ENCODE peak calls at places on chromosome 10, in ten cellular contexts. J is neural crest cell, L is GM23338, Z is heart left ventricle, D is bronchial epithelial cell, O is IMR-90, I is A549, W is HepG2, U is cardiac muscle cell, G is left lung. N is an unnamed sample.

GRCh38 chr10:128103229-128103714 is 23.0 kb downstream of the MKI67 start:
- DNase-seq in J (no peak), L (no peak), Z (no peak), D (no peak), O (no peak), I (no peak), W (no peak), U (no peak), G (no peak), N (no peak)

GRCh38 chr10:18364987-18365775 is 225.0 kb downstream of the CACNB2 start:
- DNase-seq in J (no peak), L (no peak), Z (no peak), D (no peak), O (no peak), I (no peak), W (no peak), U (no peak), G (no peak), N (no peak)

GRCh38 chr10:17227367-17228080 is 517 bp upstream of the VIM start:
- DNase-seq in J (no peak), L (peak), Z (no peak), D (no peak), O (peak), I (peak), W (no peak), U (no peak), G (no peak), N (no peak)

GRCh38 chr10:46019170-46019528 is 11.3 kb downstream of the NCOA4 start:
- DNase-seq in J (no peak), L (no peak), Z (no peak), D (no peak), O (no peak), I (no peak), W (no peak), U (no peak), G (no peak), N (no peak)

GRCh38 chr10:121580276-121581116 is 17.7 kb downstream of the FGFR2 start:
- DNase-seq in J (no peak), L (peak), Z (no peak), D (no peak), O (no peak), I (no peak), W (no peak), U (no peak), G (no peak), N (no peak)

GRCh38 chr10:109892885-109893284 is 30.4 kb downstream of the XPNPEP1 start:
- DNase-seq in J (no peak), L (peak), Z (no peak), D (no peak), O (no peak), I (no peak), W (no peak), U (no peak), G (no peak), N (no peak)

GRCh38 chr10:49184642-49185111 is 3.5 kb downstream of the TMEM273 start:
- DNase-seq in J (no peak), L (no peak), Z (peak), D (no peak), O (no peak), I (no peak), W (no peak), U (no peak), G (no peak), N (no peak)

GRCh38 chr10:52571018-52571417 is 201.6 kb downstream of the MBL2 start:
- DNase-seq in J (no peak), L (no peak), Z (no peak), D (no peak), O (peak), I (no peak), W (no peak), U (no peak), G (no peak), N (no peak)

GRCh38 chr10:101856626-101857025 is 13.0 kb upstream of the KCNIP2 start:
- DNase-seq in J (no peak), L (no peak), Z (no peak), D (peak), O (peak), I (no peak), W (no peak), U (peak), G (no peak), N (no peak)

GRCh38 chr10:79158004-79158340 is 89.2 kb downstream of the ZMIZ1 start:
- DNase-seq in J (no peak), L (no peak), Z (no peak), D (no peak), O (no peak), I (no peak), W (no peak), U (no peak), G (no peak), N (no peak)

GRCh38 chr10:133010095-133010837 is 67.9 kb upstream of the CFAP46 start:
- DNase-seq in J (no peak), L (no peak), Z (no peak), D (no peak), O (no peak), I (no peak), W (no peak), U (no peak), G (peak), N (no peak)

GRCh38 chr10:59586407-59586891 is 123.2 kb downstream of the SLC16A9 start:
- DNase-seq in J (no peak), L (no peak), Z (no peak), D (no peak), O (no peak), I (no peak), W (no peak), U (no peak), G (no peak), N (no peak)

GRCh38 chr10:86964847-86965190 is 3.5 kb upstream of the ADIRF start:
- DNase-seq in J (no peak), L (no peak), Z (peak), D (no peak), O (no peak), I (no peak), W (no peak), U (no peak), G (no peak), N (no peak)

GRCh38 chr10:114709966-114710365 is 51.9 kb upstream of the ABLIM1 start:
- DNase-seq in J (no peak), L (no peak), Z (no peak), D (peak), O (peak), I (no peak), W (no peak), U (peak), G (no peak), N (no peak)

GRCh38 chr10:29613791-29614190 is 21.0 kb downstream of the SVIL start:
- DNase-seq in J (no peak), L (no peak), Z (no peak), D (no peak), O (peak), I (no peak), W (no peak), U (no peak), G (no peak), N (no peak)

GRCh38 chr10:130761896-130762295 is 549.6 kb downstream of the TCERG1L start:
- DNase-seq in J (no peak), L (no peak), Z (no peak), D (no peak), O (no peak), I (no peak), W (no peak), U (no peak), G (peak), N (no peak)

GRCh38 chr10:101244321-101245050 is 15.2 kb upstream of the LBX1 start:
- DNase-seq in J (no peak), L (no peak), Z (no peak), D (peak), O (peak), I (peak), W (no peak), U (peak), G (no peak), N (no peak)

GRCh38 chr10:94402204-94403033 is at the start of gene TBC1D12:
- DNase-seq in J (peak), L (peak), Z (peak), D (peak), O (peak), I (peak), W (peak), U (peak), G (peak), N (peak)

GRCh38 chr10:3107426-3107961 is 40.1 kb downstream of the PFKP start:
- DNase-seq in J (no peak), L (no peak), Z (peak), D (peak), O (peak), I (peak), W (no peak), U (peak), G (no peak), N (no peak)

GRCh38 chr10:5948999-5949759 is 28.2 kb downstream of the IL15RA start:
- DNase-seq in J (peak), L (peak), Z (peak), D (peak), O (peak), I (peak), W (peak), U (peak), G (peak), N (no peak)

GRCh38 chr10:86654411-86655172 is at the start of gene OPN4:
- DNase-seq in J (no peak), L (no peak), Z (no peak), D (no peak), O (peak), I (no peak), W (no peak), U (no peak), G (peak), N (peak)

GRCh38 chr10:119253433-119254174 is 46.2 kb downstream of the GRK5 start:
- DNase-seq in J (no peak), L (peak), Z (peak), D (peak), O (peak), I (peak), W (peak), U (peak), G (no peak), N (no peak)

GRCh38 chr10:122258136-122259074 is 12.7 kb upstream of the BTBD16 start:
- DNase-seq in J (no peak), L (peak), Z (no peak), D (no peak), O (peak), I (no peak), W (no peak), U (peak), G (no peak), N (no peak)

GRCh38 chr10:115141254-115141653 is 48.1 kb downstream of the ATRNL1 start:
- DNase-seq in J (no peak), L (peak), Z (no peak), D (peak), O (peak), I (peak), W (no peak), U (peak), G (no peak), N (no peak)

GRCh38 chr10:50623299-50624153 is at the start of gene SGMS1:
- DNase-seq in J (peak), L (peak), Z (peak), D (peak), O (peak), I (peak), W (peak), U (peak), G (peak), N (peak)

GRCh38 chr10:57692255-57692980 is 575.3 kb downstream of the IPMK start:
- DNase-seq in J (no peak), L (peak), Z (no peak), D (peak), O (peak), I (peak), W (no peak), U (peak), G (no peak), N (no peak)

GRCh38 chr10:126135939-126136595 is 239.7 kb downstream of the FANK1 start:
- DNase-seq in J (no peak), L (no peak), Z (no peak), D (no peak), O (no peak), I (no peak), W (no peak), U (no peak), G (no peak), N (no peak)

GRCh38 chr10:52063159-52063558 is 250.9 kb upstream of the DKK1 start:
- DNase-seq in J (no peak), L (no peak), Z (no peak), D (no peak), O (no peak), I (no peak), W (no peak), U (no peak), G (peak), N (no peak)

GRCh38 chr10:3907514-3907913 is 122.5 kb upstream of the KLF6 start:
- DNase-seq in J (no peak), L (no peak), Z (peak), D (no peak), O (peak), I (no peak), W (no peak), U (peak), G (no peak), N (no peak)

GRCh38 chr10:60978287-60979115 is 34.5 kb upstream of the RHOBTB1 start:
- DNase-seq in J (no peak), L (no peak), Z (no peak), D (peak), O (peak), I (peak), W (peak), U (no peak), G (no peak), N (no peak)

GRCh38 chr10:124372906-124373305 is 45.8 kb downstream of the OAT start:
- DNase-seq in J (no peak), L (no peak), Z (no peak), D (no peak), O (no peak), I (no peak), W (no peak), U (no peak), G (no peak), N (no peak)

GRCh38 chr10:78981257-78981969 is 87.4 kb upstream of the ZMIZ1 start:
- DNase-seq in J (no peak), L (no peak), Z (no peak), D (no peak), O (no peak), I (no peak), W (no peak), U (no peak), G (no peak), N (no peak)

GRCh38 chr10:128776617-128777016 is 650.4 kb upstream of the MKI67 start:
- DNase-seq in J (no peak), L (peak), Z (no peak), D (no peak), O (no peak), I (no peak), W (no peak), U (no peak), G (no peak), N (no peak)

GRCh38 chr10:102641398-102641797 is 2.9 kb upstream of the TRIM8 start:
- DNase-seq in J (no peak), L (no peak), Z (no peak), D (no peak), O (no peak), I (no peak), W (peak), U (no peak), G (no peak), N (no peak)

GRCh38 chr10:8315619-8316021 is 261.1 kb downstream of the GATA3 start:
- DNase-seq in J (no peak), L (no peak), Z (no peak), D (no peak), O (no peak), I (no peak), W (no peak), U (no peak), G (no peak), N (no peak)

GRCh38 chr10:129865413-129865812 is 98.7 kb downstream of the EBF3 start:
- DNase-seq in J (no peak), L (no peak), Z (no peak), D (no peak), O (no peak), I (no peak), W (no peak), U (no peak), G (no peak), N (no peak)

GRCh38 chr10:25451401-25451800 is 276.6 kb downstream of the GPR158 start:
- DNase-seq in J (no peak), L (no peak), Z (no peak), D (no peak), O (no peak), I (no peak), W (no peak), U (peak), G (no peak), N (no peak)

GRCh38 chr10:25457552-25457951 is 282.8 kb downstream of the GPR158 start:
- DNase-seq in J (no peak), L (no peak), Z (no peak), D (no peak), O (no peak), I (no peak), W (no peak), U (peak), G (no peak), N (no peak)

GRCh38 chr10:25453619-25454018 is 278.8 kb downstream of the GPR158 start:
- DNase-seq in J (no peak), L (no peak), Z (no peak), D (no peak), O (no peak), I (no peak), W (no peak), U (no peak), G (no peak), N (no peak)

GRCh38 chr10:25455980-25456567 is 281.3 kb downstream of the GPR158 start:
- DNase-seq in J (no peak), L (no peak), Z (no peak), D (no peak), O (no peak), I (no peak), W (no peak), U (peak), G (no peak), N (no peak)
- TF ChIP-seq CTCF in J (no peak), L (peak), Z (no peak), D (no peak), O (no peak), I (no peak), W (no peak), U (peak), G (no peak), N (no peak)

GRCh38 chr10:63977329-63977923 is 456.2 kb downstream of the REEP3 start:
- DNase-seq in J (peak), L (peak), Z (no peak), D (peak), O (peak), I (peak), W (peak), U (peak), G (no peak), N (no peak)
- TF ChIP-seq CTCF in J (peak), L (peak), Z (peak), D (peak), O (peak), I (peak), W (peak), U (peak), G (peak), N (no peak)

GRCh38 chr10:12455774-12456173 is 106.4 kb downstream of the CAMK1D start:
- DNase-seq in J (no peak), L (no peak), Z (no peak), D (peak), O (no peak), I (peak), W (no peak), U (no peak), G (no peak), N (no peak)
- TF ChIP-seq CTCF in J (no peak), L (no peak), Z (no peak), D (no peak), O (no peak), I (no peak), W (no peak), U (no peak), G (no peak), N (no peak)

GRCh38 chr10:96478317-96478716 is 35.4 kb downstream of the TLL2 start:
- DNase-seq in J (no peak), L (no peak), Z (no peak), D (no peak), O (no peak), I (no peak), W (no peak), U (no peak), G (no peak), N (no peak)

GRCh38 chr10:96488161-96488935 is 25.4 kb downstream of the TLL2 start:
- DNase-seq in J (no peak), L (no peak), Z (no peak), D (no peak), O (peak), I (no peak), W (no peak), U (no peak), G (no peak), N (no peak)

GRCh38 chr10:96482815-96483588 is 30.7 kb downstream of the TLL2 start:
- DNase-seq in J (no peak), L (no peak), Z (no peak), D (no peak), O (no peak), I (no peak), W (no peak), U (no peak), G (no peak), N (no peak)
- TF ChIP-seq CTCF in J (no peak), L (no peak), Z (no peak), D (no peak), O (no peak), I (no peak), W (no peak), U (no peak), G (no peak), N (no peak)

GRCh38 chr10:113052076-113052830 is 102.2 kb downstream of the TCF7L2 start:
- DNase-seq in J (no peak), L (no peak), Z (no peak), D (no peak), O (no peak), I (no peak), W (no peak), U (no peak), G (no peak), N (no peak)
- TF ChIP-seq CTCF in J (peak), L (peak), Z (peak), D (no peak), O (peak), I (peak), W (peak), U (peak), G (no peak), N (no peak)

GRCh38 chr10:103854265-103854686 is 1.1 kb downstream of the SH3PXD2A start:
- DNase-seq in J (peak), L (peak), Z (no peak), D (no peak), O (no peak), I (peak), W (peak), U (no peak), G (no peak), N (no peak)

GRCh38 chr10:103853428-103854264 is 1.7 kb downstream of the SH3PXD2A start:
- DNase-seq in J (no peak), L (no peak), Z (no peak), D (no peak), O (no peak), I (no peak), W (peak), U (no peak), G (no peak), N (no peak)

GRCh38 chr10:103855852-103856496 is 598 bp upstream of the SH3PXD2A start:
- DNase-seq in J (no peak), L (peak), Z (no peak), D (no peak), O (no peak), I (no peak), W (peak), U (no peak), G (no peak), N (no peak)

GRCh38 chr10:103855424-103855823 is at the start of gene SH3PXD2A:
- DNase-seq in J (peak), L (peak), Z (no peak), D (no peak), O (no peak), I (no peak), W (peak), U (peak), G (no peak), N (no peak)

GRCh38 chr10:103854687-103855423 is 521 bp downstream of the SH3PXD2A start:
- DNase-seq in J (peak), L (peak), Z (peak), D (no peak), O (peak), I (no peak), W (no peak), U (peak), G (no peak), N (no peak)
- TF ChIP-seq CTCF in J (peak), L (peak), Z (peak), D (peak), O (peak), I (peak), W (no peak), U (peak), G (no peak), N (no peak)

DNA sequence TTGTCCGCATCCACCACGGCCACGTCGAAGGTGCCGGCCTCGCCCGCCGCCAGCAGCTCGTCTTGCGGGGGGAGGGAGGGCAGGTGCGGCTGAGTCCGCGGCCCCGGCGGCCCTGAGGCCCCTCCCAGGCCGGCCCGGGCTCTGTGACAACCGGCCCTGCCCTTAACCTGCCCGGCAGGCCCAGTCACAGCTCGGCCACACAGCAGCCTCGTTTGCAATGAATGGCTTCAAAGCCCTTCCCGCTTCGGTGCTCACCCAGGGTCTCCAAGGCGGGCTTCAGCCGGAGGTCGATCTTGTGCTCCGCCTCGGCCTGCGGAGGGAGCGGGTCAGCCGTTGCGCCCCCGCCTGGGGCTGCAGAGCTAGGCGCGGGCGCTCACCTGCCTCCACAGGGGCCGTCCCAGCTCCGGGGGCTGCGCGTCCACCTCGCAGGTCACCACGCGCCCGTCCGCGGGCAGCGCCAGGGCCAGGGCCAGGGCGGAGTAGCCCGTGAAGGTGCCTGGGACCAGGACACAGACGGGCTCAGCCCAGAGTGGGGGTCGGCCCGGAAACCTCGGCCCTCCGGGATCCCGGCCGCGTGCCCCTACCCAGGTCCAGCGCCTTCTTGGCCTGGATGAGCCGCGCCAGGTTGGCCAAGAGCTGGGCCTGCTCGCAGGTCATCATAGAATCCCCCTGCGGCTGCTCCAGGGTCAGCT is 928 bp downstream of the COMTD1 start:
- DNase-seq in J (peak), L (peak), Z (peak), D (no peak), O (no peak), I (no peak), W (no peak), U (no peak), G (peak), N (no peak)
- TF ChIP-seq CTCF in J (peak), L (no peak), Z (peak), D (peak), O (no peak), I (peak), W (peak), U (no peak), G (no peak), N (no peak)